ENCODE peak calls at places on chromosomes 4 and X, in four cellular contexts. R, W, P and F are unnamed samples.

GRCh38 chrX:618761-619450 is 11.7 kb upstream of the SHOX start:
- DNase-seq in P (no peak), W (no peak), R (no peak), F (no peak)

GRCh38 chr4:13525606-13526281 is 18.6 kb downstream of the NKX3-2 start:
- DNase-seq in P (no peak), R (no peak), W (no peak), F (no peak)

GRCh38 chr4:169968999-169969398 is 57.2 kb downstream of the MFAP3L start:
- DNase-seq in P (no peak), R (no peak), W (peak), F (peak)

GRCh38 chrX:4671344-4671743 is 957.9 kb upstream of the PRKX start:
- DNase-seq in P (no peak), W (no peak), R (no peak), F (no peak)

GRCh38 chrX:72129661-72130060 is 2.1 kb downstream of the RTL5 start:
- DNase-seq in P (no peak), W (no peak), R (no peak), F (no peak)

GRCh38 chrX:37472836-37473235 is 98.6 kb upstream of the LANCL3 start:
- DNase-seq in P (no peak), R (no peak), W (peak), F (no peak)

GRCh38 chr4:76950052-76950845 is 697 bp downstream of the SEPTIN11 start:
- DNase-seq in P (peak), R (peak), W (peak), F (no peak)

GRCh38 chr4:119748853-119749252 is 120.2 kb upstream of the PDE5A start:
- DNase-seq in P (no peak), W (no peak), R (no peak), F (no peak)

GRCh38 chr4:134215636-134216340 is 14.2 kb upstream of the PABPC4L start:
- DNase-seq in R (no peak), W (no peak), P (no peak), F (no peak)

GRCh38 chrX:76253432-76253831 is 80.6 kb downstream of the PBDC1 start:
- DNase-seq in R (no peak), W (peak), P (no peak), F (peak)

GRCh38 chrX:11105080-11105479 is 6.1 kb upstream of the HCCS start:
- DNase-seq in R (no peak), W (peak), P (no peak), F (no peak)

GRCh38 chr4:13750594-13750993 is 123.1 kb upstream of the BOD1L1 start:
- DNase-seq in W (no peak), P (no peak), R (no peak), F (no peak)

GRCh38 chr4:169243808-169244207 is 26.9 kb downstream of the SH3RF1 start:
- DNase-seq in W (peak), R (no peak), P (no peak), F (peak)

GRCh38 chr4:8592366-8593267 is at the start of gene CPZ:
- DNase-seq in R (no peak), W (no peak), P (no peak), F (no peak)

GRCh38 chr4:61500883-61501282 is 300.8 kb downstream of the ADGRL3 start:
- DNase-seq in W (peak), R (no peak), P (no peak), F (no peak)

GRCh38 chrX:39418936-39419659 is 617.8 kb downstream of the MID1IP1 start:
- DNase-seq in P (no peak), W (no peak), R (no peak), F (no peak)

GRCh38 chrX:5726246-5726645 is 502.4 kb downstream of the NLGN4X start:
- DNase-seq in P (peak), W (no peak), R (no peak), F (no peak)

GRCh38 chrX:155966876-155967275 is 30.6 kb upstream of the IL9R start:
- DNase-seq in R (no peak), P (no peak), W (peak), F (no peak)

GRCh38 chr4:182871616-182872015 is 45.6 kb downstream of the DCTD start:
- DNase-seq in P (no peak), R (no peak), W (no peak), F (no peak)

GRCh38 chr4:120722655-120723054 is 199.9 kb downstream of the PRDM5 start:
- DNase-seq in W (no peak), R (no peak), P (no peak), F (no peak)

GRCh38 chr4:159481936-159482335 is 379.1 kb downstream of the RAPGEF2 start:
- DNase-seq in P (no peak), W (no peak), R (no peak), F (no peak)

GRCh38 chrX:134364711-134365110 is 95.3 kb upstream of the HPRT1 start:
- DNase-seq in W (no peak), R (no peak), P (no peak), F (no peak)

GRCh38 chr4:72567821-72568620 is 1.0 kb downstream of the ADAMTS3 start:
- DNase-seq in R (peak), W (peak), P (peak), F (peak)

GRCh38 chr4:122073615-122074014 is 78.5 kb upstream of the BLTP1 start:
- DNase-seq in P (no peak), W (no peak), R (no peak), F (no peak)

GRCh38 chr4:72448231-72448630 is 120.8 kb downstream of the ADAMTS3 start:
- DNase-seq in P (no peak), W (no peak), R (no peak), F (no peak)

GRCh38 chr4:82984459-82984858 is 26.2 kb downstream of the LIN54 start:
- DNase-seq in R (no peak), W (peak), P (no peak), F (peak)

GRCh38 chr4:82983450-82983849 is 27.2 kb downstream of the LIN54 start:
- DNase-seq in W (no peak), R (no peak), P (no peak), F (no peak)

GRCh38 chr4:82989567-82990429 is 20.8 kb downstream of the LIN54 start:
- DNase-seq in W (no peak), R (no peak), P (no peak), F (no peak)

DNA sequence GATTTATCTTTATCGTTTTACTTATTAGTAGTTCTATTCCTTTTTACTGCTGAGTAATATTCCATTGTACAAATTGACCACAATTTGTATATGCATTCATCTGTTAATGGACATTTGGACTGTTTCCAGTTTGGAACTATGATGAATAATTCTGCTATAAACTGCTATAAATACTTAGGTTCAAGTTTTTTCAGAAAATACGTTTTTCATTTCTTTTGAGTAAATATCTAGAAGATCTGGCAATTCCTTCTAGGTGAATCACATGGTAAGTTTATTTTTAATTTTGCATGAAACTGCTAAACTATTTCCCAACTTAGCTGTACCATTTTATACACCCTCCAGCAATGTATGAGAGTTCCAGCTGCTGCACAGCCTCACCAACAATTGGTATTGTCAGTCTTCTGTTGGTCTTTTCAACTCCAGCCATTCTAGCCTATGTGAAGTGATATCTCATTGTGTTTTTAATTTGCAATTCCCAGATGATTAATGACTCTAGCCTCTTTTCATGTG is 22.2 kb downstream of the LIN54 start:
- DNase-seq in P (no peak), W (peak), R (no peak), F (peak)
- H3K4me3 ChIP-seq in P (no peak), W (no peak), R (no peak), F (no peak)

DNA sequence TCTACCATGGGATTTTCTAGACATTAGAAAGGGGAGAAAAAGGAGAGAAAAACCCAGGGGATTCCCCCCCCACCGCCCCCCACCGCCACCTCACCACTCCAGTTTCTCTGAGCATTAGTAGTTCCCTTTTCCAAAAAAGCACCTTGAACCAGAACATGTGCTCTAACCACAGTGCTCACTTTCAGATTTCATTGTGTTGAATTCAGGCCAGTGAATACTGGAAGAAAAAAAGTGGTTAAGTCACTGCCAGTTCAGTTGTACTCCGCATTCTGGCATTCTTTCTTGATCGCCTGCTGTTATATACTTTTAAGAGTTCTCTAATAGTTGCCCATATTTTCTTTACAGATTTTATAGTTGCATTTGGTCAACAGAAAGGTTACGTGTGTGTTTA is 40.9 kb downstream of the JADE3 start:
- DNase-seq in P (no peak), R (no peak), W (no peak), F (no peak)
- H3K4me3 ChIP-seq in P (no peak), R (no peak), W (no peak), F (no peak)

GRCh38 chr4:48699470-48699869 is 80.6 kb downstream of the FRYL start:
- DNase-seq in R (no peak), P (no peak), W (no peak), F (no peak)
- H3K4me3 ChIP-seq in R (no peak), P (no peak), W (peak), F (peak)

DNA sequence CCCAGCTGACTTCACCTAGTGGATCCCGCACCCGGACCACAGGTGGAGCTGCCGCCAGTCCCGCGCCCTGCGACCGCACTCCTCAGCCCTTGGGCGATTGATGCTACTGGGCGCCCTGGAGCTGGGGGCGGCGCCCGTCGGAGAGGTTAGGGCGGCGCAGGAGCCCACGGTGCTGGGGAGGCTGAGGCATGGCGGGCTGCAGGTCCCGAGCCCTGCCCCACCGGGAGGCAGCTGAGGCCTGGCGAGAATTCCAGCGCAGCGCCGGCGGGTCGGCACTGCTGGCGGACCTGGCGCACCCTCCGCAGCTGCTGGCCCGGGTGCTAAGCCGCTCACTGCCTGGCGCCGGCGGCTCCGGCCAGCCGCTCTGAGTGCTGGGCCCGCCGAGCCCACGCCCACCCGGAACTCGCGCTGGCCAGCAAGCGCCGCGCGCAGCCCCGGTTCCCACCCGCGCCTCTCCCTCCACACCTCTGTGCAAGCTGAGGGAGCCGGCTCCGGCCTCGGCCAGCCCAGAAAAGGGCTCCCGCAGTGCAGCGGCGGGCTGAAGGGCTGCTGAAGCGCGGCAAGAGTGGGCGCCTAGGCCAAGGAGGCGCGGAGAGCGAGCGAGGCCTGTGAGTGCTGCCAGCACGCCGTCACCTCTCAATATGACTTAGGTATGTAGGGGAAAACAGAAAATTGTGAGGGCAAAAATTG is 1256.6 kb downstream of the STIM2 start:
- DNase-seq in P (no peak), W (no peak), R (no peak), F (no peak)
- H3K4me3 ChIP-seq in P (no peak), W (no peak), R (no peak), F (no peak)

DNA sequence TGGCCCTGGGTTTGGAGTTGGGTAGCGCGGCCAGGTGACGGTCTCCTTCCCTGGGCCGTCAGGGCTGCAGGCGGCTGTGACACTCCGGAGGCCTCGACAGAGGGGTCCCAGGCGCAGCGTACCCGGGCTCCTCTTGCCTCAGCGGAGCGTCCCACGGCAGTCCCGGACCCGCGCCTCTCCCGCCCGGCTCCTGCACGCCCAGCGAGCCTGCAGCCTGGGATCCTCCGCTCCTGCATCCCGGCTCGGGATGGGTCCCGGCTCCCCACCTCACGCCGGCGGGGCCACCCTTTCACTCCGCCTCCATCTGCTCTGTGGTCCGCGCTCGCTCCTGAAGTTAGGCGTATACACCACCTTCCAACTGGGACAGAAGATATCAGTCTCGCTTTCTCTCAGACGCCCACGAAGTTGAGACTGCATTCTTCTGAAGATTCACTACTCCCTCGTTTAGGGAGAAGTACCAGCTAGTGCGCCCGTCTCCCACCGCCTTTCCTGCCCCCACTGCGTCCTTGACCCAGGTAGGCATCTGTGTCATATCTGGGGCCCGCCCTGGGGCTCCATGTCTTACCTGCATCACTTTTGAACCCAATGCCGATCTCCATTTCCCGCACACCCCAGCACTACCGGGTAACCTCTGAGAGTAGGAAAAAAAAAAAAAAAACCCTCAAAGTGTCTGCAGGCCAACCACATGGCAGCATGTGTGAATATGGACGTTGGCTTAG is 32.3 kb upstream of the KDR start:
- DNase-seq in W (no peak), R (no peak), P (no peak), F (no peak)
- H3K4me3 ChIP-seq in W (peak), R (peak), P (no peak), F (peak)

DNA sequence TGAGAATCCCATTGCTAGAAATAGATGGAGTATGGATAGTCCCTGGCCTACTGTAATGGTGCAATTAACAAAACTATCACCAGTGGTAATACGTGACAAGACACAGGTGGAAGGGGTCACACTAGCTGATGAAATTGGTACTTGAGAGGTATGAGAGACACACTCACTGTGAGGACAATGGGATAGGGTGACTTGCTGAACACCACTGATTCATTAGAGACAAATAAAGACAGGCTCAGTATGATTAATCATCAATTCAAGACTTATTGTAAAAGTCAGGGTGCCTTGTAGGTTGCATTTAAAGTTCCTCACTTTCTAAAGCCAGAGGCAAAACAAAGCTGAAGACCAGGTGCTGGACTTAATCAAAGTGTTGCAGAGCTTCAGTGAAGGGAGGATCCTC is 361.6 kb upstream of the EMCN start:
- DNase-seq in R (no peak), W (no peak), P (no peak), F (no peak)
- H3K4me3 ChIP-seq in R (no peak), W (no peak), P (no peak), F (no peak)